ENCODE peak calls at places on chromosomes 16 and 17, in five cellular contexts. One of them, this sample, is unnamed.

GRCh38 chr16:4416200-4417032 is at the start of gene CORO7:
- DNase-seq in T-helper 2 cell: peak; percentile 99
- DNase-seq in C1 segment of cervical spinal cord: peak; percentile 92
- DNase-seq in stimulated activated CD8-positive, alpha-beta memory T cell treated with anti-CD3 and anti-CD28 coated beads, Interleukin-4, amount 100 ng/mL, for 4 hours: peak; percentile 96
- DNase-seq in NCI-H510A: peak; percentile 71
- DNase-seq in this sample: peak; percentile 84

GRCh38 chr17:50708050-50709000 is 611 bp upstream of the ANKRD40 start:
- DNase-seq in T-helper 2 cell: no peak
- DNase-seq in C1 segment of cervical spinal cord: peak; percentile 71
- DNase-seq in stimulated activated CD8-positive, alpha-beta memory T cell treated with anti-CD3 and anti-CD28 coated beads, Interleukin-4, amount 100 ng/mL, for 4 hours: no peak
- DNase-seq in NCI-H510A: no peak
- DNase-seq in this sample: no peak

GRCh38 chr17:82249896-82250581 is 21.2 kb downstream of the SLC16A3 start:
- DNase-seq in stimulated activated CD8-positive, alpha-beta memory T cell treated with anti-CD3 and anti-CD28 coated beads, Interleukin-4, amount 100 ng/mL, for 4 hours: no peak
- DNase-seq in T-helper 2 cell: peak; percentile 2
- DNase-seq in C1 segment of cervical spinal cord: no peak
- DNase-seq in NCI-H510A: no peak
- DNase-seq in this sample: no peak

GRCh38 chr17:2610640-2611175 is 17.3 kb downstream of the PAFAH1B1 start:
- DNase-seq in NCI-H510A: no peak
- DNase-seq in C1 segment of cervical spinal cord: no peak
- DNase-seq in T-helper 2 cell: no peak
- DNase-seq in stimulated activated CD8-positive, alpha-beta memory T cell treated with anti-CD3 and anti-CD28 coated beads, Interleukin-4, amount 100 ng/mL, for 4 hours: no peak
- DNase-seq in this sample: no peak

GRCh38 chr16:78362736-78363135 is 263.3 kb downstream of the WWOX start:
- DNase-seq in C1 segment of cervical spinal cord: no peak
- DNase-seq in NCI-H510A: no peak
- DNase-seq in stimulated activated CD8-positive, alpha-beta memory T cell treated with anti-CD3 and anti-CD28 coated beads, Interleukin-4, amount 100 ng/mL, for 4 hours: no peak
- DNase-seq in T-helper 2 cell: no peak
- DNase-seq in this sample: no peak

GRCh38 chr16:66569827-66570405 is 3.7 kb downstream of the CMTM1 start:
- DNase-seq in T-helper 2 cell: no peak
- DNase-seq in stimulated activated CD8-positive, alpha-beta memory T cell treated with anti-CD3 and anti-CD28 coated beads, Interleukin-4, amount 100 ng/mL, for 4 hours: no peak
- DNase-seq in NCI-H510A: no peak
- DNase-seq in C1 segment of cervical spinal cord: no peak
- DNase-seq in this sample: no peak

GRCh38 chr17:79791354-79792123 is 5.3 kb downstream of the CBX8 start:
- DNase-seq in NCI-H510A: no peak
- DNase-seq in stimulated activated CD8-positive, alpha-beta memory T cell treated with anti-CD3 and anti-CD28 coated beads, Interleukin-4, amount 100 ng/mL, for 4 hours: no peak
- DNase-seq in C1 segment of cervical spinal cord: no peak
- DNase-seq in T-helper 2 cell: no peak
- DNase-seq in this sample: no peak

GRCh38 chr17:77959926-77960521 is 1.5 kb downstream of the TNRC6C start:
- DNase-seq in C1 segment of cervical spinal cord: peak; percentile 33
- DNase-seq in NCI-H510A: no peak
- DNase-seq in stimulated activated CD8-positive, alpha-beta memory T cell treated with anti-CD3 and anti-CD28 coated beads, Interleukin-4, amount 100 ng/mL, for 4 hours: no peak
- DNase-seq in T-helper 2 cell: peak; percentile 7
- DNase-seq in this sample: peak; percentile 13

GRCh38 chr17:53420035-53420641 is 402.6 kb upstream of the KIF2B start:
- DNase-seq in NCI-H510A: no peak
- DNase-seq in stimulated activated CD8-positive, alpha-beta memory T cell treated with anti-CD3 and anti-CD28 coated beads, Interleukin-4, amount 100 ng/mL, for 4 hours: no peak
- DNase-seq in T-helper 2 cell: no peak
- DNase-seq in C1 segment of cervical spinal cord: no peak
- DNase-seq in this sample: no peak

GRCh38 chr16:4375717-4376116 is 4.1 kb downstream of the VASN start:
- DNase-seq in T-helper 2 cell: no peak
- DNase-seq in C1 segment of cervical spinal cord: no peak
- DNase-seq in NCI-H510A: no peak
- DNase-seq in stimulated activated CD8-positive, alpha-beta memory T cell treated with anti-CD3 and anti-CD28 coated beads, Interleukin-4, amount 100 ng/mL, for 4 hours: no peak
- DNase-seq in this sample: no peak

GRCh38 chr16:84885024-84885910 is 65.5 kb downstream of the CRISPLD2 start:
- DNase-seq in stimulated activated CD8-positive, alpha-beta memory T cell treated with anti-CD3 and anti-CD28 coated beads, Interleukin-4, amount 100 ng/mL, for 4 hours: no peak
- DNase-seq in T-helper 2 cell: no peak
- DNase-seq in NCI-H510A: no peak
- DNase-seq in C1 segment of cervical spinal cord: no peak
- DNase-seq in this sample: peak; percentile 39

GRCh38 chr16:55503726-55504553 is 4.9 kb upstream of the LPCAT2 start:
- DNase-seq in T-helper 2 cell: no peak
- DNase-seq in C1 segment of cervical spinal cord: no peak
- DNase-seq in NCI-H510A: no peak
- DNase-seq in stimulated activated CD8-positive, alpha-beta memory T cell treated with anti-CD3 and anti-CD28 coated beads, Interleukin-4, amount 100 ng/mL, for 4 hours: no peak
- DNase-seq in this sample: no peak

GRCh38 chr17:43860077-43860725 is 13.2 kb downstream of the CD300LG start:
- DNase-seq in NCI-H510A: no peak
- DNase-seq in stimulated activated CD8-positive, alpha-beta memory T cell treated with anti-CD3 and anti-CD28 coated beads, Interleukin-4, amount 100 ng/mL, for 4 hours: no peak
- DNase-seq in T-helper 2 cell: no peak
- DNase-seq in C1 segment of cervical spinal cord: no peak
- DNase-seq in this sample: no peak

GRCh38 chr17:76925333-76925935 is 57.2 kb downstream of the MGAT5B start:
- DNase-seq in T-helper 2 cell: no peak
- DNase-seq in C1 segment of cervical spinal cord: peak; percentile 5
- DNase-seq in stimulated activated CD8-positive, alpha-beta memory T cell treated with anti-CD3 and anti-CD28 coated beads, Interleukin-4, amount 100 ng/mL, for 4 hours: no peak
- DNase-seq in NCI-H510A: no peak
- DNase-seq in this sample: no peak

GRCh38 chr16:74761665-74762064 is 13.0 kb downstream of the FA2H start:
- DNase-seq in C1 segment of cervical spinal cord: no peak
- DNase-seq in stimulated activated CD8-positive, alpha-beta memory T cell treated with anti-CD3 and anti-CD28 coated beads, Interleukin-4, amount 100 ng/mL, for 4 hours: no peak
- DNase-seq in T-helper 2 cell: no peak
- DNase-seq in NCI-H510A: no peak
- DNase-seq in this sample: no peak

This sample was measured in nucleus accumbens.